ENCODE peak calls at places on chromosome 17, in five cellular contexts. One of them, this sample, is unnamed.

GRCh38 chr17:6402258-6402657 is 32.7 kb downstream of the AIPL1 start:
- DNase-seq in C1 segment of cervical spinal cord: no peak
- DNase-seq in NCI-H1105 treated with DMSO at 0.1 percent for 48 hours: no peak
- DNase-seq in AG04449: no peak
- DNase-seq in germinal center: no peak
- DNase-seq in this sample: no peak

GRCh38 chr17:59804910-59805381 is 87.8 kb downstream of the TUBD1 start:
- DNase-seq in C1 segment of cervical spinal cord: no peak
- DNase-seq in NCI-H1105 treated with DMSO at 0.1 percent for 48 hours: no peak
- DNase-seq in AG04449: no peak
- DNase-seq in germinal center: no peak
- DNase-seq in this sample: no peak

GRCh38 chr17:6868579-6868978 is 37.0 kb upstream of the TEKT1 start:
- DNase-seq in C1 segment of cervical spinal cord: no peak
- DNase-seq in NCI-H1105 treated with DMSO at 0.1 percent for 48 hours: no peak
- DNase-seq in AG04449: no peak
- DNase-seq in germinal center: no peak
- DNase-seq in this sample: no peak

GRCh38 chr17:17382060-17382449 is 78.9 kb downstream of the NT5M start:
- DNase-seq in C1 segment of cervical spinal cord: no peak
- DNase-seq in NCI-H1105 treated with DMSO at 0.1 percent for 48 hours: no peak
- DNase-seq in AG04449: no peak
- DNase-seq in germinal center: no peak
- DNase-seq in this sample: no peak

GRCh38 chr17:13541032-13541480 is 60.7 kb downstream of the HS3ST3A1 start:
- DNase-seq in C1 segment of cervical spinal cord: no peak
- DNase-seq in NCI-H1105 treated with DMSO at 0.1 percent for 48 hours: no peak
- DNase-seq in AG04449: peak
- DNase-seq in germinal center: no peak
- DNase-seq in this sample: peak

GRCh38 chr17:28828294-28829040 is 14.1 kb downstream of the FAM222B start:
- DNase-seq in C1 segment of cervical spinal cord: no peak
- DNase-seq in NCI-H1105 treated with DMSO at 0.1 percent for 48 hours: no peak
- DNase-seq in AG04449: no peak
- DNase-seq in germinal center: no peak
- DNase-seq in this sample: no peak

GRCh38 chr17:52201764-52202571 is 43.5 kb upstream of the CA10 start:
- DNase-seq in C1 segment of cervical spinal cord: no peak
- DNase-seq in NCI-H1105 treated with DMSO at 0.1 percent for 48 hours: no peak
- DNase-seq in AG04449: no peak
- DNase-seq in germinal center: no peak
- DNase-seq in this sample: no peak

GRCh38 chr17:69342896-69343644 is 16.1 kb upstream of the ABCA5 start:
- DNase-seq in C1 segment of cervical spinal cord: no peak
- DNase-seq in NCI-H1105 treated with DMSO at 0.1 percent for 48 hours: no peak
- DNase-seq in AG04449: no peak
- DNase-seq in germinal center: no peak
- DNase-seq in this sample: no peak

GRCh38 chr17:78442648-78443128 is 64.2 kb downstream of the PGS1 start:
- DNase-seq in C1 segment of cervical spinal cord: no peak
- DNase-seq in NCI-H1105 treated with DMSO at 0.1 percent for 48 hours: no peak
- DNase-seq in AG04449: no peak
- DNase-seq in germinal center: no peak
- DNase-seq in this sample: peak

GRCh38 chr17:42111901-42112551 is 488 bp downstream of the DHX58 start:
- DNase-seq in C1 segment of cervical spinal cord: no peak
- DNase-seq in NCI-H1105 treated with DMSO at 0.1 percent for 48 hours: no peak
- DNase-seq in AG04449: no peak
- DNase-seq in germinal center: no peak
- DNase-seq in this sample: no peak

GRCh38 chr17:75031972-75032895 is 14.5 kb downstream of the ATP5PD start:
- DNase-seq in C1 segment of cervical spinal cord: peak
- DNase-seq in NCI-H1105 treated with DMSO at 0.1 percent for 48 hours: peak
- DNase-seq in AG04449: no peak
- DNase-seq in germinal center: peak
- DNase-seq in this sample: no peak

GRCh38 chr17:74836691-74837467 is 22.8 kb downstream of the GRIN2C start:
- DNase-seq in C1 segment of cervical spinal cord: no peak
- DNase-seq in NCI-H1105 treated with DMSO at 0.1 percent for 48 hours: no peak
- DNase-seq in AG04449: no peak
- DNase-seq in germinal center: no peak
- DNase-seq in this sample: no peak

GRCh38 chr17:8823279-8823678 is 24.1 kb upstream of the MFSD6L start:
- DNase-seq in C1 segment of cervical spinal cord: no peak
- DNase-seq in NCI-H1105 treated with DMSO at 0.1 percent for 48 hours: no peak
- DNase-seq in AG04449: no peak
- DNase-seq in germinal center: no peak
- DNase-seq in this sample: no peak

GRCh38 chr17:9051561-9051960 is 30.3 kb downstream of the NTN1 start:
- DNase-seq in C1 segment of cervical spinal cord: no peak
- DNase-seq in NCI-H1105 treated with DMSO at 0.1 percent for 48 hours: no peak
- DNase-seq in AG04449: no peak
- DNase-seq in germinal center: no peak
- DNase-seq in this sample: no peak